ENCODE peak calls at places on chromosomes 3 and 15, in nine cellular contexts. Q, K, F, X, C, M, W, Y and D are unnamed samples.

GRCh38 chr15:98383571-98383970 is 264.8 kb upstream of the IGF1R start:
- DNase-seq in C (no peak), M (no peak), F (no peak), X (no peak), W (no peak), Q (no peak), Y (no peak), K (no peak), D (no peak)

GRCh38 chr15:92915766-92916435 is 15.8 kb downstream of the CHD2 start:
- DNase-seq in C (no peak), F (no peak), W (no peak), Y (no peak), M (no peak), K (no peak), X (no peak), Q (no peak), D (no peak)

GRCh38 chr15:64158363-64159134 is 4.3 kb downstream of the PPIB start:
- DNase-seq in M (no peak), C (no peak), Q (no peak), X (no peak), K (no peak), Y (no peak), W (no peak), F (no peak), D (no peak)

GRCh38 chr15:90336705-90337141 is 15.4 kb upstream of the ZNF774 start:
- DNase-seq in C (no peak), F (no peak), K (no peak), Y (no peak), W (no peak), M (no peak), Q (no peak), X (peak), D (no peak)

GRCh38 chr3:132785292-132785691 is 63.1 kb upstream of the NPHP3 start:
- DNase-seq in K (no peak), Q (no peak), M (no peak), X (no peak), C (no peak), F (no peak), Y (no peak), W (no peak), D (no peak)

GRCh38 chr15:29259233-29259632 is 10.4 kb downstream of the NSMCE3 start:
- DNase-seq in C (no peak), F (no peak), X (no peak), K (no peak), W (no peak), M (no peak), Y (no peak), Q (no peak), D (no peak)

GRCh38 chr15:43067717-43068461 is 37.9 kb downstream of the UBR1 start:
- DNase-seq in M (peak), Q (no peak), F (peak), Y (no peak), X (no peak), C (no peak), K (no peak), W (peak), D (no peak)

GRCh38 chr3:172068977-172069376 is 29.6 kb downstream of the FNDC3B start:
- DNase-seq in M (no peak), K (no peak), Y (no peak), C (no peak), F (no peak), X (no peak), W (no peak), Q (no peak), D (no peak)